ENCODE peak calls at places on chromosomes 6 and 20, in seven cellular contexts. W is T-helper 1 cell, R is T follicular helper cell, L is nephron progenitor cell, M is astrocyte of the spinal cord, S is GM06990, I is occipital lobe. F is an unnamed sample.

GRCh38 chr20:12882832-12883506 is 125.8 kb upstream of the SPTLC3 start:
- DNase-seq in W (no peak), R (no peak), L (no peak), M (peak; percentile 51), S (no peak), I (no peak), F (no peak)

GRCh38 chr6:123962508-123962907 is 158.8 kb downstream of the NKAIN2 start:
- DNase-seq in W (no peak), R (no peak), L (no peak), M (no peak), S (no peak), I (no peak), F (no peak)

GRCh38 chr20:52812231-52812847 is 159.8 kb upstream of the TSHZ2 start:
- DNase-seq in W (no peak), R (no peak), L (no peak), M (no peak), S (no peak), I (no peak), F (no peak)

GRCh38 chr6:83824388-83824801 is 28.8 kb upstream of the RIPPLY2 start:
- DNase-seq in W (no peak), R (no peak), L (no peak), M (peak; percentile 13), S (no peak), I (no peak), F (no peak)

GRCh38 chr6:12637960-12638641 is 78.5 kb upstream of the PHACTR1 start:
- DNase-seq in W (peak; percentile 26), R (no peak), L (peak; percentile 65), M (peak; percentile 77), S (peak; percentile 18), I (peak; percentile 12), F (peak; percentile 66)

GRCh38 chr6:159443521-159443920 is 249.5 kb downstream of the SOD2 start:
- DNase-seq in W (no peak), R (no peak), L (no peak), M (no peak), S (no peak), I (no peak), F (no peak)

GRCh38 chr6:52958546-52959255 is 36.4 kb downstream of the GSTA4 start:
- DNase-seq in W (no peak), R (no peak), L (no peak), M (no peak), S (no peak), I (no peak), F (no peak)

GRCh38 chr20:63536997-63537524 is at the start of gene PTK6:
- DNase-seq in W (peak; percentile 58), R (no peak), L (no peak), M (no peak), S (no peak), I (no peak), F (no peak)

F was measured in endothelial cell.